ENCODE peak calls at places on chromosomes 7 and 10, in nine cellular contexts. G, I, P, D, N, B, S, Y and T are unnamed samples.

GRCh38 chr7:14598978-14599377 is 303.6 kb downstream of the DGKB start:
- DNase-seq in G (no peak), I (no peak), P (no peak), D (no peak), N (no peak), B (no peak), S (no peak), Y (no peak), T (no peak)

GRCh38 chr7:156984209-156984891 is 26.1 kb downstream of the MNX1 start:
- DNase-seq in G (no peak), I (no peak), P (no peak), D (peak; percentile 66), N (peak; percentile 66), B (no peak), S (no peak), Y (no peak), T (peak; percentile 82)

GRCh38 chr7:49791089-49791741 is 17.8 kb downstream of the VWC2 start:
- DNase-seq in G (no peak), I (no peak), P (no peak), D (no peak), N (no peak), B (peak; percentile 85), S (peak; percentile 46), Y (no peak), T (no peak)

GRCh38 chr10:22435650-22436049 is 90.4 kb downstream of the SPAG6 start:
- DNase-seq in G (no peak), I (no peak), P (no peak), D (no peak), N (no peak), B (no peak), S (no peak), Y (peak; percentile 78), T (no peak)

GRCh38 chr10:55858730-55859129 is 502.3 kb downstream of the ZWINT start:
- DNase-seq in G (no peak), I (no peak), P (no peak), D (no peak), N (no peak), B (no peak), S (no peak), Y (no peak), T (no peak)

GRCh38 chr7:129166745-129167144 is 21.7 kb upstream of the SMO start:
- DNase-seq in G (no peak), I (no peak), P (peak; percentile 52), D (no peak), N (no peak), B (no peak), S (no peak), Y (no peak), T (no peak)

GRCh38 chr10:78944658-78945333 is 124.0 kb upstream of the ZMIZ1 start:
- DNase-seq in G (no peak), I (no peak), P (no peak), D (peak; percentile 89), N (peak; percentile 92), B (peak; percentile 92), S (no peak), Y (no peak), T (peak; percentile 93)

GRCh38 chr10:5965266-5965665 is 12.1 kb downstream of the IL15RA start:
- DNase-seq in G (no peak), I (no peak), P (no peak), D (no peak), N (no peak), B (no peak), S (no peak), Y (no peak), T (no peak)

GRCh38 chr10:62016477-62017140 is 115.1 kb downstream of the ARID5B start:
- DNase-seq in G (no peak), I (no peak), P (peak; percentile 40), D (no peak), N (no peak), B (no peak), S (no peak), Y (no peak), T (no peak)

GRCh38 chr7:12567015-12567414 is 3.5 kb upstream of the SCIN start:
- DNase-seq in G (no peak), I (no peak), P (no peak), D (no peak), N (no peak), B (no peak), S (no peak), Y (no peak), T (no peak)

GRCh38 chr7:128974241-128974934 is 36.7 kb downstream of the IRF5 start:
- DNase-seq in G (no peak), I (no peak), P (no peak), D (no peak), N (no peak), B (no peak), S (no peak), Y (no peak), T (no peak)

GRCh38 chr7:99560834-99561734 is 2.6 kb downstream of the ZNF655 start:
- DNase-seq in G (no peak), I (no peak), P (no peak), D (no peak), N (no peak), B (no peak), S (no peak), Y (no peak), T (no peak)

GRCh38 chr10:99172130-99172738 is 63.4 kb downstream of the HPSE2 start:
- DNase-seq in G (no peak), I (no peak), P (no peak), D (peak; percentile 52), N (no peak), B (peak; percentile 54), S (peak; percentile 35), Y (no peak), T (peak; percentile 59)

GRCh38 chr10:73218466-73219191 is 28.4 kb downstream of the DNAJC9 start:
- DNase-seq in G (no peak), I (no peak), P (peak; percentile 18), D (peak; percentile 11), N (no peak), B (peak; percentile 15), S (peak; percentile 6), Y (no peak), T (peak; percentile 14)

GRCh38 chr10:1050145-1050544 is 1.2 kb upstream of the IDI1 start:
- DNase-seq in G (peak; percentile 18), I (no peak), P (no peak), D (no peak), N (no peak), B (no peak), S (no peak), Y (no peak), T (no peak)

GRCh38 chr7:40644454-40645188 is 509.8 kb downstream of the SUGCT start:
- DNase-seq in G (no peak), I (no peak), P (peak; percentile 4), D (no peak), N (no peak), B (no peak), S (no peak), Y (no peak), T (no peak)

GRCh38 chr10:86252051-86252450 is 114.5 kb downstream of the GRID1 start:
- DNase-seq in G (no peak), I (no peak), P (no peak), D (no peak), N (no peak), B (no peak), S (no peak), Y (no peak), T (no peak)

GRCh38 chr7:44461387-44461786 is 29.1 kb downstream of the NUDCD3 start:
- DNase-seq in G (no peak), I (no peak), P (no peak), D (peak; percentile 24), N (no peak), B (peak; percentile 42), S (no peak), Y (no peak), T (peak; percentile 39)

GRCh38 chr7:155758348-155758747 is 53.9 kb downstream of the SHH start:
- DNase-seq in G (no peak), I (no peak), P (no peak), D (no peak), N (no peak), B (no peak), S (no peak), Y (no peak), T (no peak)